ENCODE peak calls at places on chromosomes 4 and X, in four cellular contexts. H is testis, V is AG04449, F is choroid plexus epithelial cell. T is an unnamed sample.

GRCh38 chr4:139975830-139976272 is 178.1 kb downstream of the MAML3 start:
- DNase-seq in H (peak), V (no peak), F (peak), T (peak)

GRCh38 chr4:76607266-76607799 is 172.3 kb downstream of the SHROOM3 start:
- DNase-seq in H (no peak), V (peak), F (no peak), T (peak)

GRCh38 chrX:45524296-45524695 is 323.6 kb upstream of the DIPK2B start:
- DNase-seq in H (no peak), V (no peak), F (no peak), T (no peak)

GRCh38 chr4:78653655-78654054 is 102.1 kb downstream of the ANXA3 start:
- DNase-seq in H (no peak), V (no peak), F (peak), T (no peak)

GRCh38 chr4:37561803-37562207 is 124.4 kb downstream of the RELL1 start:
- DNase-seq in H (no peak), V (peak), F (peak), T (no peak)

GRCh38 chrX:107506596-107507031 is 57.2 kb downstream of the FRMPD3 start:
- DNase-seq in H (no peak), V (no peak), F (no peak), T (no peak)

GRCh38 chrX:150256297-150256650 is 106.8 kb upstream of the MAMLD1 start:
- DNase-seq in H (no peak), V (no peak), F (no peak), T (no peak)

GRCh38 chrX:33465137-33465536 is 253.8 kb upstream of the DMD start:
- DNase-seq in H (no peak), V (no peak), F (peak), T (no peak)

GRCh38 chr4:153154010-153154975 is 50.0 kb upstream of the TRIM2 start:
- DNase-seq in H (no peak), V (no peak), F (peak), T (no peak)

GRCh38 chrX:44890247-44890646 is 17.3 kb downstream of the KDM6A start:
- DNase-seq in H (no peak), V (no peak), F (no peak), T (no peak)

GRCh38 chr4:165600959-165601674 is 222.3 kb downstream of the CPE start:
- DNase-seq in H (no peak), V (no peak), F (no peak), T (no peak)

GRCh38 chr4:113588895-113589668 is 172.5 kb downstream of the CAMK2D start:
- DNase-seq in H (no peak), V (no peak), F (no peak), T (no peak)

GRCh38 chr4:184593461-184593860 is 55.8 kb downstream of the CASP3 start:
- DNase-seq in H (no peak), V (no peak), F (no peak), T (no peak)

GRCh38 chr4:185782523-185782922 is 29.5 kb downstream of the SORBS2 start:
- DNase-seq in H (no peak), V (no peak), F (peak), T (no peak)

GRCh38 chr4:87574996-87575395 is 33.3 kb upstream of the DSPP start:
- DNase-seq in H (no peak), V (no peak), F (peak), T (no peak)

GRCh38 chrX:46235778-46236177 is 309.4 kb downstream of the ZNF674 start:
- DNase-seq in H (no peak), V (no peak), F (no peak), T (no peak)

GRCh38 chr4:78441786-78442185 is 109.8 kb upstream of the ANXA3 start:
- DNase-seq in H (no peak), V (no peak), F (no peak), T (no peak)

GRCh38 chr4:93878566-93878965 is 50.0 kb downstream of the ATOH1 start:
- DNase-seq in H (no peak), V (no peak), F (no peak), T (no peak)

GRCh38 chr4:94483895-94484294 is 32.2 kb downstream of the PDLIM5 start:
- DNase-seq in H (no peak), V (no peak), F (no peak), T (no peak)

GRCh38 chrX:68878977-68879376 is 50.2 kb downstream of the EFNB1 start:
- DNase-seq in H (no peak), V (no peak), F (no peak), T (no peak)

GRCh38 chrX:13835825-13836224 is 18.9 kb upstream of the GPM6B start:
- DNase-seq in H (no peak), V (no peak), F (no peak), T (no peak)

GRCh38 chrX:29172880-29173279 is 585.6 kb downstream of the IL1RAPL1 start:
- DNase-seq in H (no peak), V (no peak), F (peak), T (no peak)

DNA sequence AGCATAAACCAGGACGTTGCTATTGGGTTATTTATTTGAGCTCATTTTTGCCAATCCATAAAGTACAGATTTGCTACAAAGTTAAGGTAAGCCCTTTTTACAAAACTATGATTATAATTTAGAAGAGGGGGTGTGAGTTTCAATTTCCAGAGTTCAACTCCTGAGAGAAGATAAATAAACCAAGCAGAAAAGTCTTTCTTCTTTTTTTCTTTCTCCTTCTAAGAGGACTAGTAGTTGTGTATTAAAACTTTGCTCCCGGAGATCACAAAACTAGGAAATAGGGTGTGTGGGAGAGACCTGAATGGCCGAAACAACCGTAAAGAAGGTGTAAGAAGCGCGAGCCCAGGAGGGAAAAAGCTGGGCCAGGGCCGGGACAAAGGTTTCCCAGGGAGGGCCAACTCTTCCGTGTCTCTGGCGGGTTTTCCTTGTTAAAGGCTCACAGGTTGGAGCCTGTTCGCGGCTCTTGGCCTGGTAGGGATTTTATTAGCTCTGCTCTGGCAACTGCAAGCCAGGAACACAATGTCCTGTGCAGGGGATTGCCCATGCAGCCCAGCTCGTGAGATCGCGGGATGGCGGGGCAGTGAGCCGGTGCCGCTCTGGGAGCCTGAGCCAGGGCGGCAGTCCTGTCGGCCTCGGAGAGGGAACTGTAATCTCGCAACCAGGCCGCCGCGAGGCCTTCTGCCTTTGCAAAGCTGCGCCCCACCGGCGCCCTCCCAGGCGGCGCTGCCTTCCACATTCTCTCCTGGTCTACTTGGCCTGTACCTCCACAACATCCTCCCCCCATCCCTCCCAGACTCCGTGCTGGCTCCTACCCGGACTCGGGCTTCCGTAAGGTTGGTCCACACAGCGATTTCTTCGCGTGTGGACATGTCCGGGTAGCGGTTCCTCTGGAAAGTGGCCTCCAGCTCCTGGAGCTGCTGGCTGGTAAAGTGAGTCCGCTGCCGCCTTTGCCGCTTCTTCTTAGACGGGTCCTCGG is 2.2 kb downstream of the PITX2 start:
- DNase-seq in H (no peak), V (no peak), F (peak), T (peak)
- TF ChIP-seq CTCF in H (no peak), V (no peak), F (peak), T (no peak)

GRCh38 chr4:80309301-80310004 is 26.1 kb upstream of the CFAP299 start:
- DNase-seq in H (no peak), V (peak), F (peak), T (no peak)

GRCh38 chr4:80308466-80308822 is 27.1 kb upstream of the CFAP299 start:
- DNase-seq in H (no peak), V (no peak), F (no peak), T (no peak)

GRCh38 chr4:80306255-80306654 is 29.3 kb upstream of the CFAP299 start:
- DNase-seq in H (no peak), V (no peak), F (peak), T (no peak)

GRCh38 chr4:80307183-80307735 is 28.3 kb upstream of the CFAP299 start:
- DNase-seq in H (no peak), V (peak), F (peak), T (no peak)

DNA sequence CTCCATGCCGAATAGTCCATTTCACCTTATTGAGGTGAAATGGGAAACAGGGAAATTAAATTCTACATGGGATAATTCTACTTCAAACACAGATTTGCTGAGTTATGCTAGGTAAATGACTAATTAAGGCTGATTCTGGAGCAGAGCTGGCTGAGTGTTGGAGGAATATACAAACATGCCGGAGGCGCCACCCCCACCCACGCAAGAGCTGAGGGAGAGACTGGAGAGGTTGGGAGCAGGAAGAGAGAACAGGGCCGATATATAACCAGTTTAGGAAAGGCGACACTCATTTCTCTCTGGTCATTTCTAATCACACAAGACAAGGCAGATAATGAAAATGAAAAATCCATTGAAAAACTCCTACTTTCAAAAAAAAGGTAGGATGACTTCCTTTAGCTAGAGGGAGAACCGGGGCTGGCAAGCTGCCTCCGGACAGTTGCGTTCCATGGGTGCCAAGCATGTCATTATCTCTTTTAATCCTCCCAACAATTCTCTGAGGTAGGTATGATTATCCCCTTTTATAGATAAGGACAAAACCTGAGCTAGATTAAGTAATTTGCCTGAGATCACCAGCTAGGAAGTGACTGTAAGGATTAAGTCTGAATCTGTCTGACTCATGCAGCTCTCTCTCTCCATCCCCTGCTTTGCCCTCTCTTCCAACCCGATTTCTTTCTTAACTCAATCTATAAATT is 27.6 kb upstream of the CFAP299 start:
- DNase-seq in H (no peak), V (peak), F (peak), T (no peak)
- H3K4me3 ChIP-seq in H (no peak), V (peak), F (no peak), T (no peak)

DNA sequence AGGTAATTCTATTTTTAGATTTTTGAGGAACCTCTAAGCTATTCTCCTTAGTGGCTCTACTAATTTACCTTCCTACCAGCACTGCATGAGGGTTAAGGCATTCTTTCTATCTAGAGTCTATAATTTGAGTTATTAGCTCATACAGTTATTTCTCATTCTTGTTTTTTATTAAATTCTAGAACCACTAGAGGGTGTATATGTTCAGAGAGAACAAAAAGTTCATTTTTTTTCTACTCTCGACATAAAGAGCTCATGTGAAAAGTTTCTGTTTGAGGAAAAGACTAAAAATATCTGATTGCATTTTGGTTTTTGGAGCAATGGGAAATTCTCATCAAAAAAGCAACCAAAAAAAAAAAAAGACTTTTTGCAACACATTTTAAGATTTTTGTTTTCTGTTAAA is 57.0 kb upstream of the LRAT start:
- DNase-seq in H (no peak), V (no peak), F (peak), T (no peak)
- TF ChIP-seq CTCF in H (no peak), V (no peak), F (peak), T (no peak)

GRCh38 chrX:1661048-1661921 is 46.4 kb downstream of the ASMT start:
- DNase-seq in H (peak), V (no peak), F (no peak), T (peak)
- H3K4me3 ChIP-seq in H (peak), V (no peak), F (no peak), T (peak)

DNA sequence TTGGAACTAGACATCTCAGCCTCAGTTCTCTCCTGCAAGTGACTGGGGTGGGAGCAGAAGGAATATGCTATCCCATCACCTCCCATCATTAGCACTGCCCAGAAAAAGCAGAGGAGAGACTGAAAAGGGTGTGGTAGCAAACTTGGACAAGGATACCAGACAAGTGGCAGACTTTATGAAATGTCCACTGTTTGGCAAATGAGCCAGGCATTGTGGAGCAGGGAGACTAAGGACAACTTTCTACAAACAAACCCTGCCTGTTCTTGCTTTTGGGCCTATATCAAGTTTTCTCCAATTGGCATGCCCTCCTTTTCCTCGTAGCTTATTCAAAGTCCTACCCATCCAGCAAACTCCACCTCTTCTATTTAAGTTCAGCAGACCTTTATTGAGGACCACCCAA is 41.6 kb downstream of the ZCCHC12 start:
- DNase-seq in H (no peak), V (no peak), F (no peak), T (no peak)
- TF ChIP-seq CTCF in H (no peak), V (no peak), F (no peak), T (no peak)

GRCh38 chr4:787561-787981 is 38.4 kb downstream of the CPLX1 start:
- DNase-seq in H (no peak), V (no peak), F (no peak), T (no peak)

GRCh38 chr4:786074-786741 is 39.7 kb downstream of the CPLX1 start:
- DNase-seq in H (no peak), V (no peak), F (no peak), T (no peak)

GRCh38 chr4:784401-785331 is 41.3 kb downstream of the CPLX1 start:
- DNase-seq in H (no peak), V (no peak), F (no peak), T (no peak)

GRCh38 chr4:786861-787300 is 39.0 kb downstream of the CPLX1 start:
- DNase-seq in H (no peak), V (no peak), F (no peak), T (no peak)

GRCh38 chr4:785332-786073 is 40.4 kb downstream of the CPLX1 start:
- DNase-seq in H (no peak), V (no peak), F (no peak), T (no peak)
- H3K4me3 ChIP-seq in H (peak), V (no peak), F (no peak), T (no peak)

GRCh38 chr4:156970501-156971167 is 965 bp downstream of the PDGFC start:
- DNase-seq in H (peak), V (no peak), F (peak), T (no peak)
- TF ChIP-seq CTCF in H (no peak), V (peak), F (peak), T (no peak)

GRCh38 chr4:32778938-32779337 is 2058.8 kb downstream of the PCDH7 start:
- DNase-seq in H (no peak), V (no peak), F (no peak), T (no peak)
- H3K4me3 ChIP-seq in H (no peak), V (no peak), F (no peak), T (no peak)

T was measured in GM12865.